ENCODE peak calls at places on chromosomes 5 and 9, in four cellular contexts. E is globus pallidus; U is effector memory CD8-positive, alpha-beta T cell; S is activated T-helper 9 cell treated with anti-CD3 and anti-CD28 coated beads, Interleukin-2, amount 50 U/mL, for 16 hours. Q is an unnamed sample.

GRCh38 chr5:178100774-178101173 is 12.6 kb upstream of the N4BP3 start:
- DNase-seq in E (no peak), U (no peak), S (no peak), Q (no peak)

GRCh38 chr5:14400085-14400484 is 181.5 kb upstream of the OTULINL start:
- DNase-seq in E (no peak), U (no peak), S (no peak), Q (no peak)

GRCh38 chr9:126857261-126857960 is 3.0 kb upstream of the ZBTB34 start:
- DNase-seq in E (no peak), U (no peak), S (no peak), Q (no peak)

GRCh38 chr5:10140195-10140973 is 109.3 kb downstream of the ATPSCKMT start:
- DNase-seq in E (no peak), U (no peak), S (no peak), Q (no peak)

GRCh38 chr5:82986404-82986803 is 90.8 kb downstream of the TMEM167A start:
- DNase-seq in E (no peak), U (no peak), S (no peak), Q (no peak)

GRCh38 chr9:30775236-30775635 is 1609.2 kb upstream of the ACO1 start:
- DNase-seq in E (no peak), U (no peak), S (no peak), Q (no peak)

GRCh38 chr9:20732118-20732517 is 48.1 kb downstream of the FOCAD start:
- DNase-seq in E (no peak), U (no peak), S (no peak), Q (no peak)

GRCh38 chr5:88544616-88545150 is 276.0 kb upstream of the TMEM161B start:
- DNase-seq in E (no peak), U (no peak), S (no peak), Q (no peak)

GRCh38 chr9:137761793-137762192 is 115.8 kb upstream of the CACNA1B start:
- DNase-seq in E (no peak), U (no peak), S (no peak), Q (no peak)

GRCh38 chr9:12640866-12641636 is 52.1 kb upstream of the TYRP1 start:
- DNase-seq in E (no peak), U (no peak), S (no peak), Q (no peak)

GRCh38 chr9:69798737-69799136 is 21.9 kb upstream of the CFAP95 start:
- DNase-seq in E (no peak), U (no peak), S (no peak), Q (no peak)

GRCh38 chr5:124996023-124996763 is 249.8 kb upstream of the ZNF608 start:
- DNase-seq in E (no peak), U (no peak), S (no peak), Q (no peak)

GRCh38 chr5:234450-234849 is 16.3 kb downstream of the SDHA start:
- DNase-seq in E (no peak), U (no peak), S (no peak), Q (no peak)

GRCh38 chr5:997711-998110 is 10.9 kb upstream of the NKD2 start:
- DNase-seq in E (no peak), U (no peak), S (no peak), Q (no peak)

GRCh38 chr5:40681351-40682311 is 1.9 kb downstream of the PTGER4 start:
- DNase-seq in E (no peak), U (peak), S (no peak), Q (peak)

GRCh38 chr5:65198777-65199120 is 283.0 kb downstream of the ADAMTS6 start:
- DNase-seq in E (no peak), U (no peak), S (no peak), Q (no peak)

GRCh38 chr9:126148523-126148870 is 178.1 kb upstream of the MVB12B start:
- DNase-seq in E (no peak), U (no peak), S (no peak), Q (no peak)

GRCh38 chr9:131370638-131371037 is 23.2 kb upstream of the PRRC2B start:
- DNase-seq in E (no peak), U (no peak), S (no peak), Q (no peak)

Q was measured in stimulated activated naive CD4-positive, alpha-beta T cell treated with Interleukin-2 at 50 U/mL for 16 hours.